ENCODE peak calls at places on chromosomes 7 and 10, in six cellular contexts. G is IMR-90, U is uterus, E is prostate gland, R is upper lobe of left lung, P is spleen. B is an unnamed sample. For H3K4me1, the result is how much of the 10 kb centered on the place peaks cover.

GRCh38 chr10:50992356-50992866 is 81.9 kb upstream of the PRKG1 start:
- DNase-seq in G (peak), U (no peak), E (no peak), R (no peak), P (peak), B (no peak)

GRCh38 chr10:22927661-22928403 is at the start of gene ARMC3:
- DNase-seq in G (no peak), U (peak), E (peak), R (peak), P (peak), B (no peak)

GRCh38 chr7:118298771-118299170 is 74.3 kb downstream of the ANKRD7 start:
- DNase-seq in G (no peak), U (no peak), E (no peak), R (no peak), P (no peak), B (no peak)

GRCh38 chr7:57449904-57450303 is at the start of gene ZNF716:
- DNase-seq in G (no peak), U (no peak), E (no peak), R (no peak), P (no peak), B (no peak)

GRCh38 chr7:45402480-45403218 is 171.5 kb upstream of the ADCY1 start:
- DNase-seq in G (peak), U (no peak), E (no peak), R (no peak), P (no peak), B (peak)

GRCh38 chr7:12423355-12423994 is 19.8 kb upstream of the VWDE start:
- DNase-seq in G (peak), U (no peak), E (no peak), R (no peak), P (no peak), B (no peak)

GRCh38 chr7:112202819-112203218 is 3.4 kb downstream of the DOCK4 start:
- DNase-seq in G (no peak), U (no peak), E (peak), R (peak), P (no peak), B (no peak)

GRCh38 chr10:20771053-20771452 is 126.1 kb downstream of the NEBL start:
- DNase-seq in G (no peak), U (no peak), E (no peak), R (no peak), P (no peak), B (no peak)

GRCh38 chr10:132465889-132466519 is 69.0 kb downstream of the PWWP2B start:
- DNase-seq in G (no peak), U (no peak), E (no peak), R (no peak), P (peak), B (no peak)

GRCh38 chr10:75388082-75388481 is 13.5 kb downstream of the ZNF503 start:
- DNase-seq in G (no peak), U (no peak), E (no peak), R (no peak), P (no peak), B (no peak)

GRCh38 chr7:123846217-123846891 is 1.4 kb downstream of the HYAL4 start:
- DNase-seq in G (no peak), U (no peak), E (no peak), R (no peak), P (no peak), B (no peak)

GRCh38 chr10:73405556-73405955 is 8.3 kb downstream of the ANXA7 start:
- DNase-seq in G (no peak), U (no peak), E (no peak), R (no peak), P (no peak), B (no peak)

GRCh38 chr10:110679633-110680472 is 35.7 kb downstream of the RBM20 start:
- DNase-seq in G (no peak), U (no peak), E (no peak), R (no peak), P (no peak), B (no peak)

GRCh38 chr10:43867667-43868361 is 219.1 kb upstream of the ZNF32 start:
- DNase-seq in G (peak), U (no peak), E (no peak), R (no peak), P (no peak), B (peak)

GRCh38 chr7:80139179-80139578 is 4.5 kb downstream of the GNAI1 start:
- DNase-seq in G (no peak), U (no peak), E (no peak), R (no peak), P (no peak), B (no peak)

DNA sequence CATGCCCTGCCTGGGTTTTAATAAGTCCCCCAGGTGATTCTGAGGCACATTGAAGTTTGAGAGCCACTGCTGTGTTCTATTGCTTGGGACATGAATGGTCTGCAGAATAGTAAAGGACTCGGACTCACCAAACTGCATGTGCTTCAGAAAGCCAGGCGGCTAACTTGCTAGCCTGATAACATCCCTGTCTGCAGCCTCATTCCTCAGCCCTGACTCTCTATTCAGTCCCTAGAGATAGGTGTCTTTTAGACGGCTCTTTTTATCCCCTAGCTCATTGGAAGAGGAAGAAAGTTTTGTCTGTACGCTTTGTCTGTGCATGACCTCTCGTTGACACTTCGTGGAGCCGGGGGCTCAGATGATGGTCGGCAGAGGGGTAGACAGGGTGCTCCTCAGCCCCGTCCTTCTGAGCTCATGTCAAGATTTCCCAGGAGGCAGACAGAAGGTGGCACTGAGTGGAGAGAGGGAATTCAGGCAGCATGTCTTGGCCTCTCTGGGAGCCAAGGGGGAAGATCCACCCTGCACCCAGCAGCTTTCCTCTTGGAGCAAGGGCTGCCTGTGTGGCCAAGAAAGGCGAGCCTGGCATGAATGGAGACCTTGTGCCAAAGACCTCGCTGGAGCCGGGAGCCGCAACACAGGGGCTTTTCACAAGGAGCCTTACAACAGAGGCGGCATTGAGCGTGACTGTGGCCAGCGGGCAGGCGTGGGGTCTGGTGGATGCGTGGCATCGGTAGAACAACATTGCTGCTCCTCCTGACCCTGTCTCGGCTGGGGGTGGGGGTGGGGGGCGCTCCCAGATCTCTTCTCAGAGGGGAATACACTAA is 51.1 kb upstream of the PODXL start:
- DNase-seq in G (no peak), U (no peak), E (no peak), R (no peak), P (no peak), B (no peak)
- H3K4me1 ChIP-seq in G (under half), U (under half), E (under half), R (under half), P (under half), B (under half)

DNA sequence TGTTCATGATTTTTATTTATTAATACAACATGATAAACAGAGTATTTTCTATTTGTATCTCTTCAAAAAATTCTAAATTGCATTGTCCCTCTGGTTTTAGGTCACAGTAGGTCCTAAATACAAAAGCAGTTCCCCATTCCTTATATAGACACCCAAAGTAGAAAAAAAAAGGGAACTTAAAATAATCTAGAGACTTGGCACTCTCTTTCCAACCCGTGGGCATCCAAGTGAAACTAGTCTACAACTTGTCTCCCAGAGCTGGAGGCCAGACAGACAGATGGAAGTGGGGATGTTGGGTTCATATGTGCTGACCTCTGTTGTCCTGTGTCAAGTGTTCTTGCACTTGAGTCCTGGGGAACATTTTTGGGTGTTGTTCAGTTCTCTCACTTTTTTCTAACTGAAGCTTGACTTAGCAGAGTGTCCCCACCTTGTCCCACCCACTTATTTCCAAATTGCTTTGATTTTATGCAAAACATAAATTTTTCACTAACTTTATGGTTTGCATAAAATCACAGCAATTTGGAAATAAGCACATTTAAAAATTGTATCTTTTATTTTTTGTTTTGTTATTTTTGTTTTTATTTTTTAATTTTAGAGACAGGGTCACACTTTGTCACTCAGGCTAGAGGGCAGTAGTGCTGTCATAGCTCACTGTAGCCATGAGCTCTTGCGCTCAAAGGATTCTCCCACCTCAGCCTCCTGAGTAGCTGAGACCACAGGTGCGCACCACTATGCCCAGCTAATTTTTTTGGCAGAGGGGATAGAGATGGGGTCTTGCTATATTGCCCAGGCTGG is 43.0 kb downstream of the APBB1IP start:
- DNase-seq in G (no peak), U (no peak), E (no peak), R (peak), P (no peak), B (no peak)
- H3K4me1 ChIP-seq in G (under half), U (under half), E (under half), R (under half), P (half or more), B (under half)

GRCh38 chr10:15558136-15558535 is 161.6 kb downstream of the ITGA8 start:
- DNase-seq in G (peak), U (no peak), E (no peak), R (no peak), P (no peak), B (peak)

GRCh38 chr10:15562116-15562515 is 157.6 kb downstream of the ITGA8 start:
- DNase-seq in G (no peak), U (no peak), E (no peak), R (no peak), P (no peak), B (no peak)

GRCh38 chr10:15567952-15568351 is 151.8 kb downstream of the ITGA8 start:
- DNase-seq in G (no peak), U (no peak), E (no peak), R (no peak), P (no peak), B (no peak)

GRCh38 chr10:15563161-15563715 is 156.5 kb downstream of the ITGA8 start:
- DNase-seq in G (no peak), U (no peak), E (no peak), R (no peak), P (no peak), B (no peak)

GRCh38 chr10:15562578-15562977 is 157.1 kb downstream of the ITGA8 start:
- DNase-seq in G (no peak), U (no peak), E (no peak), R (no peak), P (no peak), B (no peak)
- H3K4me1 ChIP-seq in G (under half), U (under half), E (under half), R (under half), P (under half), B (half or more)

GRCh38 chr10:78742730-78743615 is 325.8 kb upstream of the ZMIZ1 start:
- DNase-seq in G (no peak), U (no peak), E (peak), R (no peak), P (no peak), B (no peak)
- H3K4me1 ChIP-seq in G (under half), U (under half), E (under half), R (under half), P (under half), B (under half)

DNA sequence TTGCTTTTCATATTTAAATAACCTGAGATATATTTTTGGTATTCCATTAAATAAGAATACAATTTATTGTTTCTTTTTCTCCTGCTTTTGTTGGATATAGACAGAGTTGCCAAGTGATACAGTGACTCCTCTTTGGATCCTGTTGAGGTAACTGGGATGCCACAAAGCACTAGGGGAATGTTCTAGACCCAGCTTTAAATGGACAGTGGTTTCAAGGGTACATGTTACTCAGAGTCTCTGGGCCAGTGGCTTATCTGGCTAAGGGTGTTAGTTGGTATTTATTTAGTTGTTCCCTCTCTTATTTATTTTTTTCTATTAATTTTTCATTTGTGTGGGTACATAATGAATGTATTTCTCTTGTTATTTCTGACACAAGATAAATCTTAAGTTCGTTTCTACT is 9.1 kb downstream of the GBF1 start:
- DNase-seq in G (no peak), U (no peak), E (no peak), R (no peak), P (no peak), B (no peak)
- H3K4me1 ChIP-seq in G (under half), U (under half), E (under half), R (under half), P (half or more), B (under half)

GRCh38 chr10:80414126-80414898 is 6.0 kb downstream of the PRXL2A start:
- DNase-seq in G (peak), U (no peak), E (no peak), R (no peak), P (no peak), B (no peak)
- H3K4me1 ChIP-seq in G (under half), U (under half), E (under half), R (under half), P (under half), B (half or more)

GRCh38 chr7:116492654-116493109 is 6.9 kb upstream of the CAV2 start:
- DNase-seq in G (peak), U (no peak), E (no peak), R (no peak), P (no peak), B (no peak)

GRCh38 chr7:116496653-116497052 is 2.9 kb upstream of the CAV2 start:
- DNase-seq in G (no peak), U (no peak), E (no peak), R (no peak), P (no peak), B (no peak)

GRCh38 chr7:116491887-116492653 is 7.5 kb upstream of the CAV2 start:
- DNase-seq in G (no peak), U (no peak), E (no peak), R (no peak), P (no peak), B (no peak)

GRCh38 chr7:116495737-116496136 is 3.8 kb upstream of the CAV2 start:
- DNase-seq in G (peak), U (no peak), E (no peak), R (no peak), P (no peak), B (no peak)

GRCh38 chr7:116494472-116494871 is 5.1 kb upstream of the CAV2 start:
- DNase-seq in G (no peak), U (no peak), E (no peak), R (no peak), P (no peak), B (no peak)
- H3K4me1 ChIP-seq in G (under half), U (under half), E (under half), R (under half), P (under half), B (under half)

DNA sequence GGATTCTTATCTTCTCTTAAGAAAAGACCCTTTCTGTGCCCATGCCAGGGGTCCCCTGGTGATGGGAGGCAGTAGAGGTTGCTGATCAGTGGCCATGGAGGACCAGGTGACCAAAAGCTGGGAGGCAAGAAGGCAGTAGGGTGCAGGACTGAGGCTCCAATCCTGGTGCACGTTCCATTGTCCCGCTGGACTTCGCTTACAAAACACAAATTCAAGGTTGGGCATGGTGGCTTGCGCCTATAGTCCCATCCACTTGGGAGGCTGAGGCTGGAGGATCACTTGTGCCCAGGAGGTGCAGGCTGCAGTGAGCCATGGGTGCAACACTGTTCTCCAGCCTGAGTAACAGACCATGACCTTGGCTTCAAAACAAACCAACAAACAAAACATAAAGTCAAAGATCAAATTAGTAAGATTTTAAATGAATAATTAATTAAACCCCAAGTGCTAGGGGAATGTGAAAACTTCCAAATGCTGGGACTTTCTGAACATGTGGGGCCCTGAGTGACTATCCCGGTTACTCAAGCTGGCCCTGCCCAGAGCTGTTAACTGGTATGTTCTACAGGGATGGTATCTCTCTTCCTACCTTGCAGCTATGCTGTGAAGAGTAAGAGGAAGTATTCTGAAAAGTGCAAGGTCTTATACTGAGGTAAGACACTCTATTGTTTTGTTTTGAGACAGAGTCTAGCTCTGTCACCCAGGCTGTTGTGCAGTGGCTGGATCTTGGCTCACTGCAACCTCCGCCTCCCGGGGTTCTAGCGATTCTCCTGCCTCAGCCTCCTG is 97.6 kb downstream of the LYZL2 start:
- DNase-seq in G (no peak), U (no peak), E (no peak), R (no peak), P (no peak), B (no peak)
- H3K4me1 ChIP-seq in G (under half), U (under half), E (under half), R (under half), P (half or more), B (under half)

DNA sequence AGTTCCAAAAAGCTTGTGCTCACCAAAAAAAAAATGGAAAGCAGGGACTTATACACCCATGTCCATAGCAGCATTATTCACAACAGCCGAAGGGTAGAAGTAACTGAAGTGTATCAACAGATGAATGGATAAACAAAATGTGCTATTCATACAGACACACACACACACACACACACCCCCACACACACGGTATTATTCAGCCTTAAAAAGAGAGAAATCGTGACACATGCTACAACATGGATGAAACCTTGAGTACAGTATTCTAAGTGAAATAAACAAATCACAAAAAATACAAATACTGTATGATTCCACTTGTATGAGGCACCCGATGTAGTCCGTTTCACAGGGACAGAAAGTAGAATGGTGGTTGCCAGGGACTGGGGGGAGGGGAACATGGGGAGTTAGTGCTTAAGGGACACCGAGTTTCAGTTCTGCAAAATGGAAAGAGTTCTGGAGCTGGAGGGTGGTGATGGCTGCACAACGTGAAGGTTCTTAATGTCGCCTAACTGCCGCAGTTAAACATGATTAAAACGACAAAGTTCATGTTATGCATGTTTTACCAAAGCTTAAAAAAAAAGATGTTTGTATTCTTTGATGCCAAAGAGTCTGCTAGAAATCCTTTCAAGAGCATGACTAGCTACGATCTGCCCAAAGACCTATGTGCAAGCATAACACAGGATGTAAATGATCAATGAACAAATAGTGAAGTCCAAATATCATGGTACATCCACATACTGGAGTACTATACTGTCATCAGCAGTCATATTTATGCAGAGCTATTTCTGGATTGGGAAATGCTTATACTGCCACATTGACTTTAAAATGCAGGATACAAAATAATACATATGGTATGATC is 7.2 kb downstream of the TNS3 start:
- DNase-seq in G (peak), U (no peak), E (no peak), R (peak), P (no peak), B (peak)
- H3K4me1 ChIP-seq in G (half or more), U (under half), E (under half), R (half or more), P (half or more), B (half or more)